ENCODE peak calls at places on chromosomes 3 and 15, in five cellular contexts. K is right lobe of liver, U is uterus, V is A549, I is sigmoid colon. G is an unnamed sample.

GRCh38 chr3:126113733-126114132 is 29.8 kb upstream of the SLC41A3 start:
- DNase-seq in I (peak), K (peak), U (no peak), V (peak), G (peak)

GRCh38 chr15:92845109-92845508 is 55.0 kb upstream of the CHD2 start:
- DNase-seq in U (no peak), K (no peak), V (peak), I (no peak), G (no peak)

GRCh38 chr3:178602864-178603263 is 66.6 kb downstream of the KCNMB2 start:
- DNase-seq in I (no peak), U (no peak), V (no peak), K (no peak), G (no peak)

GRCh38 chr15:56835598-56836275 is 82.7 kb upstream of the TCF12 start:
- DNase-seq in K (peak), V (no peak), U (peak), I (no peak), G (no peak)

GRCh38 chr15:81504170-81504905 is 130.3 kb upstream of the TMC3 start:
- DNase-seq in K (no peak), U (no peak), I (no peak), V (no peak), G (no peak)

GRCh38 chr15:31344824-31345605 is 18.4 kb downstream of the KLF13 start:
- DNase-seq in K (peak), U (no peak), I (no peak), V (no peak), G (no peak)

GRCh38 chr3:74135808-74136207 is 478.7 kb downstream of the CNTN3 start:
- DNase-seq in V (no peak), U (no peak), K (no peak), I (no peak), G (no peak)

GRCh38 chr3:20669184-20669583 is 483.2 kb upstream of the SGO1 start:
- DNase-seq in I (no peak), U (no peak), K (no peak), V (no peak), G (no peak)

GRCh38 chr15:32646304-32646703 is 4.8 kb downstream of the SCG5 start:
- DNase-seq in K (no peak), I (no peak), V (no peak), U (no peak), G (no peak)

GRCh38 chr3:45272828-45273470 is 46.9 kb upstream of the TMEM158 start:
- DNase-seq in U (no peak), I (no peak), V (no peak), K (no peak), G (no peak)

GRCh38 chr3:52090131-52090548 is 33.8 kb upstream of the DUSP7 start:
- DNase-seq in U (peak), I (no peak), K (no peak), V (no peak), G (peak)

GRCh38 chr3:150370129-150370602 is 37.9 kb upstream of the TSC22D2 start:
- DNase-seq in U (peak), I (peak), K (no peak), V (peak), G (peak)

GRCh38 chr3:14451844-14452533 is 49.6 kb downstream of the SLC6A6 start:
- DNase-seq in V (peak), K (no peak), I (peak), U (peak), G (peak)

GRCh38 chr3:128320551-128321340 is 145.9 kb downstream of the DNAJB8 start:
- DNase-seq in K (no peak), U (peak), I (peak), V (no peak), G (no peak)

GRCh38 chr3:131547585-131547984 is 44.8 kb upstream of the MRPL3 start:
- DNase-seq in K (no peak), U (no peak), I (no peak), V (no peak), G (no peak)

GRCh38 chr3:107441617-107442016 is 64.4 kb downstream of the CCDC54 start:
- DNase-seq in V (peak), U (no peak), I (no peak), K (no peak), G (no peak)

GRCh38 chr3:172595648-172596393 is 72.6 kb upstream of the TNFSF10 start:
- DNase-seq in I (no peak), K (no peak), U (peak), V (peak), G (no peak)

GRCh38 chr3:129663045-129663446 is 56.6 kb upstream of the PLXND1 start:
- DNase-seq in U (no peak), I (no peak), V (peak), K (no peak), G (peak)

GRCh38 chr3:156576887-156577427 is 22.0 kb upstream of the SSR3 start:
- DNase-seq in I (no peak), V (peak), K (no peak), U (no peak), G (no peak)

GRCh38 chr3:191220908-191221307 is 21.9 kb downstream of the OSTN start:
- DNase-seq in I (no peak), K (no peak), U (no peak), V (peak), G (no peak)

GRCh38 chr3:55690746-55691540 is 203.8 kb upstream of the WNT5A start:
- DNase-seq in I (no peak), U (no peak), K (no peak), V (no peak), G (no peak)

GRCh38 chr3:48845170-48845569 is 2.5 kb downstream of the PRKAR2A start:
- DNase-seq in K (no peak), U (no peak), V (no peak), I (no peak), G (no peak)

GRCh38 chr3:48848816-48849515 is 1.3 kb upstream of the PRKAR2A start:
- DNase-seq in U (no peak), I (no peak), V (no peak), K (peak), G (no peak)

GRCh38 chr3:48851407-48851806 is 3.7 kb upstream of the PRKAR2A start:
- DNase-seq in U (no peak), V (peak), I (no peak), K (no peak), G (no peak)

GRCh38 chr3:48847053-48847585 is 555 bp downstream of the PRKAR2A start:
- DNase-seq in K (peak), V (peak), U (peak), I (peak), G (peak)

GRCh38 chr3:48847586-48848423 is at the start of gene PRKAR2A:
- DNase-seq in U (peak), I (peak), V (peak), K (peak), G (peak)
- TF ChIP-seq POLR2A in U (peak), I (peak), V (peak), K (peak), G (peak)

GRCh38 chr15:90389513-90389912 is 1.5 kb downstream of the IQGAP1 start:
- DNase-seq in V (no peak), U (no peak), I (no peak), K (no peak), G (no peak)

GRCh38 chr15:90393040-90393439 is 5.0 kb downstream of the IQGAP1 start:
- DNase-seq in V (no peak), U (no peak), K (no peak), I (no peak), G (no peak)

GRCh38 chr15:90386221-90386620 is 1.8 kb upstream of the IQGAP1 start:
- DNase-seq in V (no peak), I (no peak), K (no peak), U (no peak), G (no peak)

GRCh38 chr15:90388462-90389182 is 580 bp downstream of the IQGAP1 start:
- DNase-seq in K (peak), U (peak), V (peak), I (peak), G (peak)

DNA sequence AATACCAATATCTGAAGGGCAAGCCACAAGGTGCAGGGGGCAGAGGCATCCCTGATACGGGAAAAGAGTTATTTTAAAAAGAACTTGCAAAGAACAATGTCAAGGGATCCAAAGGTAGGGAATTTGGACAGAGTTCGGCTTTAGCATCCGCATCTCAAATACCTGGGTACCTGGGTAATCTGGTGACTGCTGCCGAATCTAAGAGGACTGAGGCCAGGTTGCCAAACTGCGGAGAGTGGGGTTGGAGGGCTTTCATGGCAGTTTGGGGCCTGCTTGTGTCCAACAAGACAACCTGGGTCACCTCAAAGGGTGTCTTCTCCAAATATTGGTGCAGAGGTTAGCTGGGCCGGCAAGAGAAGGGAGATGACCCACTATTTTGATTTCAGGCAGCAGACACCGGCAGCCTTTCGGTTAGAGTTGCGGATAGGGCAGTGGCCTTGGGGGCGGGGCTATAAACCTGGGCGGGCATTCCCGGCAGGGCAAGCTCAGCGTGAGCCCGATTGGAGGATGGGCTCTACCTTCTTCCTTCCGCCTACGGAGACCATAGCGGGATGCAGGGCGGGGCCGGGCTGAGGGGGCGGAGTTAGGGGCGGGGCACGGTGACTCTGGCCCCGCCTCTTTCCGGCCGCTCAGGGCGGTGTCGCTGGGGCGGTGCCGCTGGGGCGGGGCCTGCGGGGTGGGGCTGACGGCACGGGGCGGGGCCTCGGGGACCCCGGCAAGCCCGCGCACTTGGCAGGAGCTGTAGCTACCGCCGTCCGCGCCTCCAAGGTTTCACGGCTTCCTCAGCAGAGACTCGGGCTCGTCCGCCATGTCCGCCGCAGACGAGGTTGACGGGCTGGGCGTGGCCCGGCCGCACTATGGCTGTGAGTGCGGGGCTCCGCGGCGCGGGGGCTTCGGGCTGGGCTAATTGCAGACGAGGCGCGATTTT is at the start of gene IQGAP1:
- DNase-seq in I (peak), V (peak), U (peak), K (peak), G (peak)
- TF ChIP-seq POLR2A in I (peak), V (peak), U (peak), K (peak), G (peak)

GRCh38 chr3:175185903-175186302 is 326.8 kb downstream of the NAALADL2 start:
- DNase-seq in I (no peak), V (no peak), U (no peak), K (no peak), G (no peak)

GRCh38 chr3:175187586-175187985 is 328.5 kb downstream of the NAALADL2 start:
- DNase-seq in I (no peak), V (no peak), U (no peak), K (no peak), G (no peak)

GRCh38 chr3:175184392-175184791 is 325.3 kb downstream of the NAALADL2 start:
- DNase-seq in V (no peak), I (no peak), K (no peak), U (no peak), G (no peak)

GRCh38 chr3:175186511-175186910 is 327.4 kb downstream of the NAALADL2 start:
- DNase-seq in K (no peak), V (no peak), U (no peak), I (no peak), G (no peak)
- TF ChIP-seq POLR2A in K (no peak), V (no peak), U (no peak), I (no peak), G (no peak)

GRCh38 chr15:83980637-83981036 is 254.9 kb upstream of the GOLGA6L4 start:
- DNase-seq in K (no peak), V (no peak), U (no peak), I (no peak), G (no peak)
- TF ChIP-seq POLR2A in K (no peak), V (no peak), U (no peak), I (no peak), G (no peak)

DNA sequence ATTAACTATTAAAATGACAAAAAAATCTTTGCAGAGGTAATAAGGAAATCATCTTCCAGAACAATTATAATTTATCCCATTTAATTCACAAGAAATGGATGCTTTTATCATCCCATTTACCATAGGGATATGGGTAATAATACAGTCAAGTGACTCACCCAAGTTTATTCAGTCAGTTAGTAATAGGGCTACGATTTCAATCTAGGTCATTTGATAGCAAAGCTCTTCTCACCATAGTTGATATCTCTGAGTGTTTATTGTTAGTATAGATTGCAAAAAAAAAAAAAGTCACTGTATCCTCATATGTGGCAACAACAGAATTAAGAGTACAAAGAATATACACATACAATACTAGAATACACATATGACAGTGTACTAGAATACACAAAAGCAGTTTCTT is 797.1 kb downstream of the ROBO1 start:
- DNase-seq in U (no peak), V (no peak), K (no peak), I (no peak), G (no peak)
- TF ChIP-seq POLR2A in U (no peak), V (no peak), K (no peak), I (no peak), G (no peak)

DNA sequence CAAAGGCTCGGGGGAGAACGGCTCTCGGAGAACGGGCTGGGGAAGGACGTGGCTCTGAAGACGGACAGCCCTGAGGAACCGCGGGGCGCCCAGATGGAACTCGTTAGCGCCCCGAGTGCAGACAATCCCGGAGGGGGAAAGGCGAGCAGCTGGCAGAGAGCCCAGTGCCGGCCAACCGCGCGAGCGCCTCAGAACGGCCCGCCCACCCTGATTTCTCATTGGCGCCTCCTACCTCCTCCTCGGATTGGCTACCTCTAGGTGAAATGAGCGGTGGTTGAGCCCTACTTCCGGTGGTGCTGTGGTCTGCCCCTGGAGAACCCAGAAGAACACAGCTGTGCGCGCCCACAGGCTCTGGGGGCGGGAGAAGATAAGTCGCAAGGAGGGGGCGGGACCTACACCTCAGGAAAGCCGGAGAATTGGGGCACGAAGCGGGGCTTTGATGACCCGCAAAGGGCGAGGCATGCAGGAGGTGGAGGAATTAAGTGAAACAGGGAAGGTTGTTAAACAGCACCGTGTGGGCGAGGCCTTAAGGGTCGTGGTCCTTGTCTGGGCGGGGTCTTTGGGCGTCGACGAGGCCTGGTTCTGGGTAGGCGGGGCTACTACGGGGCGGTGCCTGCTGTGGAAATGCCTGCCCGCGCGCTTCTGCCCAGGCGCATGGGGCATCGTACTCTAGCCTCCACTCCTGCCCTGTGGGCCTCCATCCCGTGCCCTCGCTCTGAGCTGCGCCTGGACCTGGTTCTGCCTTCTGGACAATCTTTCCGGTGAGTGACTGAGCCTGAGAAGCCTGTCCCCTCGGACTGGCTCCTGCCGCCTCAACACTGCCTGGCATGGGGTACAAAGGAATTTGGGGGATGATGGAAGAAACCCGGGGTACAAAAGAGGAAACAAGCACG is at the start of gene OGG1:
- DNase-seq in K (peak), V (peak), U (peak), I (peak), G (peak)
- TF ChIP-seq POLR2A in K (peak), V (peak), U (peak), I (no peak), G (peak)